ENCODE peak calls at places on chromosome 18, in five cellular contexts. R is K562, Z is HEK293T, A is HepG2, S is GM12878. J is an unnamed sample.

GRCh38 chr18:44229693-44230108 is 451.0 kb upstream of the SETBP1 start:
- DNase-seq in S (no peak), R (no peak), A (no peak), Z (no peak), J (peak)

GRCh38 chr18:11842562-11842961 is 8.7 kb upstream of the CHMP1B start:
- DNase-seq in R (no peak), Z (no peak), A (no peak), S (no peak), J (no peak)

GRCh38 chr18:49174478-49174877 is 223.7 kb upstream of the SMAD7 start:
- DNase-seq in Z (no peak), A (no peak), R (no peak), S (no peak), J (no peak)

GRCh38 chr18:63762518-63762917 is 12.7 kb upstream of the SERPINB7 start:
- DNase-seq in Z (no peak), A (no peak), S (no peak), R (no peak), J (no peak)

GRCh38 chr18:80166725-80167124 is 57.7 kb downstream of the ADNP2 start:
- DNase-seq in R (no peak), S (no peak), Z (no peak), A (no peak), J (no peak)

GRCh38 chr18:32530947-32531651 is 60.4 kb upstream of the GAREM1 start:
- DNase-seq in S (no peak), A (no peak), R (no peak), Z (peak), J (no peak)

GRCh38 chr18:41128126-41128525 is 826.9 kb upstream of the PIK3C3 start:
- DNase-seq in S (no peak), Z (no peak), R (no peak), A (no peak), J (no peak)

GRCh38 chr18:9696701-9697100 is 11.4 kb upstream of the RAB31 start:
- DNase-seq in S (no peak), R (no peak), Z (no peak), A (no peak), J (no peak)

GRCh38 chr18:59823611-59824195 is 76.1 kb upstream of the PMAIP1 start:
- DNase-seq in R (peak), A (peak), Z (peak), S (no peak), J (peak)

DNA sequence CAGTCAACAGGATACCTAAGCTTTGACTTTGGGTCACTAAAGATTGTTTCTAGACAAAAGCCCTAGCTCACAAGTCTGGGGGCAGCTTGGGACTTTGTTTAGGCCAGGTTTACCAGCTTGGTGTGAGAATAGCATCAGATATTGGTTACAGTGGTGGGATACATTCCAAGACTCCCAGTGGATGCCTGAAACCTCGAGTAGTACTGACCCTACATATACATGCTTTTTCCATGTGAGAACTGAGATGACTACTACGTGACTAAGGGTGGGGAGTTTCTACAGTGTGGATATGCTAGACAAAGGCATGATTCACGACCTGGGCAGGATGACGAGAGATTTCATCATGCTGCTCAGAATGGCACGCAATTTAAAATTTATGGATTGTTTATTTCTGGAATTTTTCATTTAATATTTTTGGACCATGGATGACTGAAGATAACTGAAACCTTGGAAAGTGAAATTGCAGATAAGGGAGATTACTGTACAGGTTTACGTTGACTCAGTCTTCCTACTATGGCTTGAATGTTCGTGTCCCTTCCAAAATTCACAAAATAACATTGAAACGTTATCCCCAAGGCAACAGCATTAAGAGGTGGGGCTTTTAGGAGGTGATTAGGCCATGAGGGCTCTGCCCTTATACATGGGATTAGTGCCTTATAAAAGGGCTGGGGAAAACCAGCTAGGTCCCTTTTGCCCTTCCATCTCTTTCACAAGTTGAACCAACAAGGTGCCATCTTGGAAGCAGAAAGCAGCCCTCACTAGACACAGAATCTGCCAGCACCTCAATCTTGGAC is 50.2 kb upstream of the CTAGE1 start:
- DNase-seq in S (no peak), Z (no peak), A (no peak), R (no peak), J (no peak)
- TF ChIP-seq FOXM1 in S (no peak), Z (no peak), A (no peak), R (no peak), J (no peak)

DNA sequence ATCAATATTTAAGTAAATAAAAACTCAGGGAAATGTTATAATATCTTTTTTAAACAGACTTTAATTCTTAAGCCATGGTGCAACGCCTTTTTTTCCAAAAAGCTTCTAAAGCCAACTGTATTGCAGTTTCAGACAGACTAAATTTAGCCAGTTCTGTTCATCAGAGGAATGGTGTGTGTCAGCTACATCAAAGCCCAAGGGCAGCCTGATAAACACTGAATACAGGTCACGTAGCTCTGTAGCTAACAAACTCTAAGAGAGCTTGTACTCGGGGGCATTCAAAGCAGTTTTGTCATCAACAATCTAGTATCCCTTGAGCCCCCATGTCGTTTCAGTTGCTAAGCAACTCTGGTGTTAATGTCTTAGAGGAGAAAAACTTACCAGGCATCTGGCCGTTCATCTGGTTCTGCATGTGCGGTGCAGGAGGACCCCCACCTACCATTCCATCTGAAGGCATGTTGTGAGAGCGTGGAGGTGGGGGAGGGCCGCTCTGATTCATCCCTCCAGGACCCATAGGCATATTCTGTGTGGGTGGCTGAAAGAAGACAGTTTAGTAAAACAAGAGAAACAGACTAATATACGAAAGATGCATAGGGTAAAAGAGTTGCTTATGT is 33.1 kb downstream of the SS18 start:
- DNase-seq in Z (no peak), S (no peak), A (no peak), R (no peak), J (peak)
- TF ChIP-seq FOXM1 in Z (no peak), S (no peak), A (no peak), R (no peak), J (no peak)

DNA sequence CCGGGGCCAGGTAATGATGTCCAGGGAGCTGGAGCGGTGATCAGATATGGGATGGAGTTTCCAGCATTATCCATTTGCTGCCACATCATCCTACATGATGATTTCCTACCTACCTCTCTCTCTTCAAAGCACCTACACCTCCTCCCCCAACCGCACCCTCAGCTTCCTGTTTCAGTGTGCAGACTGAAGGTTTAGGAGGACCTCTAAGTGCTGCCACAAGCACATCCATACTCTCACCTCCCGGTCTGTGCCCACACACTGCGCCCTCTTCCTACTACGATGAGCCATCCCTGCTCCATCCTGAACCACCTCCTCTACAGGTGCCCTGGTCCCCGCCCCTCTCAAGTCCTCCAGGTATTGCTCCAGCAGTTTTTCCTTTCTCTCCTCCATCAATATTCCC is 123.7 kb downstream of the ALPK2 start:
- DNase-seq in S (no peak), R (no peak), Z (no peak), A (no peak), J (no peak)
- TF ChIP-seq FOXM1 in S (no peak), R (no peak), Z (no peak), A (no peak), J (no peak)

GRCh38 chr18:36366994-36367839 is 69.7 kb downstream of the FHOD3 start:
- DNase-seq in Z (no peak), A (no peak), R (no peak), S (peak), J (no peak)
- TF ChIP-seq FOXM1 in Z (no peak), A (no peak), R (no peak), S (peak), J (no peak)

J was measured in SK-N-SH.